ENCODE peak calls at places on chromosomes 6 and 20, in seven cellular contexts. J is osteoblast, L is IMR-90, E is hepatocyte, R is fibroblast of lung, Y is OCI-LY7, M is H1. Q is an unnamed sample.

GRCh38 chr6:34985236-34985635 is 96.2 kb downstream of the ANKS1A start:
- DNase-seq in R (no peak), L (no peak), J (no peak), E (no peak), Y (no peak), M (no peak), Q (no peak)

GRCh38 chr6:47353822-47354221 is 44.1 kb upstream of the TNFRSF21 start:
- DNase-seq in Y (no peak), R (no peak), M (no peak), E (no peak), J (no peak), L (no peak), Q (no peak)

GRCh38 chr6:107822154-107823046 is 1.7 kb downstream of the SCML4 start:
- DNase-seq in Y (peak; percentile 55), R (no peak), J (no peak), L (no peak), E (no peak), M (no peak), Q (no peak)

GRCh38 chr6:4185419-4185818 is 50.0 kb upstream of the ECI2 start:
- DNase-seq in R (no peak), M (no peak), L (no peak), E (no peak), J (no peak), Y (no peak), Q (no peak)

GRCh38 chr20:25553819-25554296 is 31.5 kb downstream of the NINL start:
- DNase-seq in R (peak; percentile 23), L (peak; percentile 67), E (peak; percentile 69), Y (no peak), M (no peak), J (no peak), Q (no peak)

GRCh38 chr6:51552400-51552799 is 535.0 kb downstream of the PKHD1 start:
- DNase-seq in L (no peak), E (no peak), R (no peak), M (no peak), J (no peak), Y (no peak), Q (no peak)

GRCh38 chr6:38715016-38715809 is at the start of gene DNAH8:
- DNase-seq in J (peak; percentile 80), M (peak; percentile 49), E (no peak), L (no peak), R (peak; percentile 18), Y (no peak), Q (peak; percentile 58)

GRCh38 chr6:160238786-160239751 is 19.6 kb downstream of the SLC22A2 start:
- DNase-seq in J (no peak), L (no peak), R (peak; percentile 51), Y (no peak), M (peak; percentile 22), E (no peak), Q (no peak)

GRCh38 chr6:140388815-140389214 is 1014.4 kb upstream of the CITED2 start:
- DNase-seq in R (no peak), E (no peak), L (no peak), J (no peak), Y (no peak), M (no peak), Q (no peak)
- H3K4me3 ChIP-seq in R (no peak overlapping the region), E (no peak overlapping the region), L (no peak overlapping the region), J (no peak overlapping the region), Y (no peak overlapping the region), M (no peak overlapping the region), Q (no peak overlapping the region)

GRCh38 chr6:87699576-87699975 is 2.5 kb downstream of the AKIRIN2 start:
- DNase-seq in E (no peak), L (no peak), M (no peak), Y (no peak), R (no peak), J (no peak), Q (no peak)
- H4K20me1 ChIP-seq in E (peaks cover 66% of the 10 kb centered on the region), L (peaks cover 60% of the 10 kb centered on the region), M (peaks cover 21% of the 10 kb centered on the region), Y (peaks cover 55% of the 10 kb centered on the region), R (no peaks in the 10 kb centered on the region), J (peaks cover 59% of the 10 kb centered on the region), Q (peaks cover 42% of the 10 kb centered on the region)

DNA sequence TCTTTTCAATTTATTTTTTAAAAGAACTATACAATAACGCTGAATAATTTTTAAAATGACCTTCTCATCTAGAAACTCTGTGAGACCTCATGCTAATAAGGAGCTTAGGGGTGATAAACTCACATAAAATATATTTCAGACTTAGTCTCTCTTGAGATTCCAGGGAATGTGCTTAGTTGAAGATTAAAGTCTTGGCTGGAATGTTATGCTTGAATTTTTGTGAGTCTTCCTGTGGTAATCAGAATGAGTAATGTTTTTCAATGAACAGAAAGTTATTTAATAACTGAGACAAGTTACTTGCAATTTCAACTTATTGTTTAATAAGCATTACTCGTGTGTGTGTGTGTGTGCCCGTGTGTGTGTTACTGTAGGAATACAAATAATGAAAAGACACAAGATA is 379.9 kb upstream of the EPHA7 start:
- DNase-seq in L (no peak), J (no peak), M (no peak), R (peak; percentile 39), E (no peak), Y (no peak), Q (no peak)
- H3K4me3 ChIP-seq in L (no peak overlapping the region), J (no peak overlapping the region), M (no peak overlapping the region), R (no peak overlapping the region), E (no peak overlapping the region), Y (no peak overlapping the region), Q (no peak overlapping the region)

DNA sequence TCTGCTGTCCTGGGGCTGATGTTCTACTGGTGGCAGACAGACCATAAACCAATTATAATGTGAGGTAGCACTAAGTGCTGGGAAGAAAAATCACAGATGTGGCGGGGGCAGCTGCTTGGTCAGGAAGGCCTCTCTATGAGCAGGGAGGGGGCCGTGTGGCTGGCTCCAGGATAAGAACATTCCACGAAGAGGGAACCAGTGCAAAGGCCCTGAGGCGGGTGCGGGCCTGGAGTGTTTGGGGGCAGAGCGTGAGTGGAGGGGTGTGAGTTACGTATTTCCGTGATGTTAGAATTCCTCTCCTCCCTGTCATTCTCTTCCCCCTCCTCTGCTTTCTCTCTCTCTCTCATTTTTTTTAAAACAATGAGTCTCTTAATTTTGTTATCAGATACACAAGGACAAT is 67.2 kb downstream of the CEBPB start:
- DNase-seq in Y (no peak), M (no peak), R (no peak), L (no peak), E (no peak), J (no peak), Q (no peak)
- H4K20me1 ChIP-seq in Y (no peaks in the 10 kb centered on the region), M (no peaks in the 10 kb centered on the region), R (no peaks in the 10 kb centered on the region), L (no peaks in the 10 kb centered on the region), E (no peaks in the 10 kb centered on the region), J (no peaks in the 10 kb centered on the region), Q (no peaks in the 10 kb centered on the region)